ENCODE peak calls at places on chromosomes 6 and 20, in ten cellular contexts. N is ovary, O is IMR-90, L is tibial artery, Y is pancreas, B is sigmoid colon, D is body of pancreas, V is stomach, H is mucosa of descending colon, W is endodermal cell. S is an unnamed sample. For H3K4me1, the result is how much of the 10 kb centered on the place peaks cover.

GRCh38 chr6:113813207-113813606 is 43.9 kb upstream of the MARCKS start:
- DNase-seq in N (no peak), O (peak), L (no peak), Y (no peak), B (no peak), D (no peak), V (no peak), H (no peak), W (no peak), S (no peak)

GRCh38 chr20:3595541-3595940 is 67.7 kb downstream of the GFRA4 start:
- DNase-seq in N (no peak), O (no peak), L (no peak), Y (no peak), B (no peak), D (no peak), V (no peak), H (no peak), W (no peak), S (no peak)

GRCh38 chr20:56422131-56422823 is 10.2 kb downstream of the CASS4 start:
- DNase-seq in N (no peak), O (peak), L (peak), Y (no peak), B (no peak), D (no peak), V (no peak), H (no peak), W (no peak), S (no peak)

GRCh38 chr6:7975764-7976146 is 65.2 kb upstream of the TXNDC5 start:
- DNase-seq in N (peak), O (no peak), L (no peak), Y (no peak), B (no peak), D (peak), V (peak), H (no peak), W (peak), S (peak)

GRCh38 chr20:38674178-38675133 is 49.8 kb upstream of the SLC32A1 start:
- DNase-seq in N (peak), O (peak), L (no peak), Y (peak), B (no peak), D (peak), V (no peak), H (peak), W (peak), S (peak)

GRCh38 chr6:54719633-54720032 is 126.9 kb upstream of the FAM83B start:
- DNase-seq in N (no peak), O (no peak), L (no peak), Y (no peak), B (no peak), D (no peak), V (no peak), H (no peak), W (no peak), S (no peak)

GRCh38 chr6:155110721-155111120 is 115.6 kb downstream of the TIAM2 start:
- DNase-seq in N (no peak), O (no peak), L (no peak), Y (no peak), B (no peak), D (no peak), V (no peak), H (no peak), W (no peak), S (no peak)

GRCh38 chr6:131960371-131961133 is 9.4 kb upstream of the CCN2 start:
- DNase-seq in N (no peak), O (peak), L (no peak), Y (no peak), B (no peak), D (no peak), V (no peak), H (no peak), W (no peak), S (no peak)

GRCh38 chr6:158174514-158174913 is 6.4 kb downstream of the GTF2H5 start:
- DNase-seq in N (no peak), O (peak), L (no peak), Y (no peak), B (no peak), D (peak), V (no peak), H (no peak), W (no peak), S (no peak)

GRCh38 chr6:109984410-109984809 is 6.3 kb downstream of the GPR6 start:
- DNase-seq in N (no peak), O (no peak), L (no peak), Y (no peak), B (no peak), D (no peak), V (no peak), H (no peak), W (no peak), S (no peak)

GRCh38 chr20:47204008-47204745 is 152.3 kb downstream of the ZMYND8 start:
- DNase-seq in N (no peak), O (peak), L (no peak), Y (no peak), B (no peak), D (no peak), V (peak), H (no peak), W (no peak), S (no peak)

GRCh38 chr6:22189946-22190345 is 106.9 kb downstream of the PRL start:
- DNase-seq in N (no peak), O (no peak), L (no peak), Y (no peak), B (no peak), D (no peak), V (no peak), H (no peak), W (no peak), S (no peak)

GRCh38 chr6:11596640-11597237 is 59.2 kb downstream of the TMEM170B start:
- DNase-seq in N (no peak), O (no peak), L (no peak), Y (no peak), B (no peak), D (no peak), V (no peak), H (no peak), W (no peak), S (no peak)

GRCh38 chr6:75760320-75760719 is 11.3 kb downstream of the MYO6 start:
- DNase-seq in N (no peak), O (no peak), L (no peak), Y (no peak), B (no peak), D (no peak), V (no peak), H (no peak), W (no peak), S (no peak)

GRCh38 chr20:22775256-22775655 is 190.9 kb upstream of the FOXA2 start:
- DNase-seq in N (no peak), O (no peak), L (no peak), Y (no peak), B (no peak), D (no peak), V (no peak), H (no peak), W (no peak), S (no peak)

GRCh38 chr6:10954590-10955010 is 67.7 kb downstream of the SYCP2L start:
- DNase-seq in N (peak), O (peak), L (no peak), Y (peak), B (no peak), D (peak), V (peak), H (peak), W (peak), S (peak)

GRCh38 chr6:29725981-29726380 is 2.7 kb downstream of the HLA-F start:
- DNase-seq in N (no peak), O (no peak), L (peak), Y (no peak), B (no peak), D (no peak), V (no peak), H (no peak), W (no peak), S (no peak)

GRCh38 chr6:88641178-88641903 is 322.1 kb downstream of the RNGTT start:
- DNase-seq in N (no peak), O (peak), L (no peak), Y (no peak), B (no peak), D (no peak), V (no peak), H (no peak), W (no peak), S (no peak)

GRCh38 chr6:93678841-93679454 is 259.6 kb upstream of the EPHA7 start:
- DNase-seq in N (no peak), O (no peak), L (no peak), Y (no peak), B (no peak), D (no peak), V (no peak), H (no peak), W (no peak), S (no peak)

GRCh38 chr6:11414564-11414963 is 123.0 kb upstream of the TMEM170B start:
- DNase-seq in N (no peak), O (no peak), L (no peak), Y (no peak), B (no peak), D (peak), V (no peak), H (no peak), W (no peak), S (no peak)

GRCh38 chr6:14720411-14721102 is 525.3 kb upstream of the JARID2 start:
- DNase-seq in N (no peak), O (no peak), L (no peak), Y (no peak), B (no peak), D (no peak), V (no peak), H (no peak), W (no peak), S (no peak)

GRCh38 chr6:40308533-40309306 is 278.4 kb downstream of the LRFN2 start:
- DNase-seq in N (peak), O (peak), L (no peak), Y (peak), B (no peak), D (peak), V (peak), H (no peak), W (peak), S (peak)

GRCh38 chr6:168504366-168504765 is 63.4 kb downstream of the SMOC2 start:
- DNase-seq in N (no peak), O (no peak), L (no peak), Y (no peak), B (no peak), D (no peak), V (no peak), H (no peak), W (no peak), S (no peak)

GRCh38 chr6:15287670-15288069 is 41.8 kb downstream of the JARID2 start:
- DNase-seq in N (no peak), O (no peak), L (no peak), Y (no peak), B (no peak), D (no peak), V (no peak), H (no peak), W (no peak), S (no peak)

GRCh38 chr20:24577271-24577909 is 108.0 kb downstream of the SYNDIG1 start:
- DNase-seq in N (no peak), O (no peak), L (no peak), Y (no peak), B (no peak), D (no peak), V (no peak), H (no peak), W (peak), S (no peak)

GRCh38 chr6:132669690-132670291 is 10.8 kb upstream of the TAAR1 start:
- DNase-seq in N (no peak), O (peak), L (no peak), Y (no peak), B (no peak), D (no peak), V (no peak), H (no peak), W (no peak), S (no peak)

GRCh38 chr6:23587582-23587981 is 538.4 kb upstream of the NRSN1 start:
- DNase-seq in N (no peak), O (no peak), L (no peak), Y (no peak), B (no peak), D (no peak), V (no peak), H (no peak), W (no peak), S (no peak)

GRCh38 chr6:1987640-1988039 is 257.8 kb downstream of the GMDS start:
- DNase-seq in N (no peak), O (peak), L (no peak), Y (no peak), B (no peak), D (no peak), V (no peak), H (no peak), W (no peak), S (no peak)

GRCh38 chr6:158819213-158819976 is at the start of gene EZR:
- DNase-seq in N (peak), O (peak), L (peak), Y (peak), B (peak), D (peak), V (peak), H (peak), W (peak), S (peak)

GRCh38 chr6:33323623-33323948 is 6.0 kb upstream of the ZBTB22 start:
- DNase-seq in N (no peak), O (no peak), L (no peak), Y (peak), B (no peak), D (no peak), V (no peak), H (peak), W (no peak), S (no peak)

GRCh38 chr6:5671604-5672559 is 334.8 kb downstream of the NRN1 start:
- DNase-seq in N (no peak), O (no peak), L (peak), Y (no peak), B (peak), D (no peak), V (no peak), H (no peak), W (peak), S (no peak)

GRCh38 chr20:50220093-50220893 is 29.7 kb downstream of the CEBPB start:
- DNase-seq in N (no peak), O (no peak), L (peak), Y (peak), B (no peak), D (no peak), V (no peak), H (no peak), W (peak), S (no peak)

GRCh38 chr20:63963348-63963741 is 6.4 kb downstream of the ZNF512B start:
- DNase-seq in N (peak), O (no peak), L (no peak), Y (peak), B (peak), D (no peak), V (no peak), H (peak), W (no peak), S (no peak)

GRCh38 chr6:139977887-139978332 is 603.5 kb upstream of the CITED2 start:
- DNase-seq in N (no peak), O (peak), L (peak), Y (no peak), B (no peak), D (peak), V (no peak), H (no peak), W (peak), S (no peak)

DNA sequence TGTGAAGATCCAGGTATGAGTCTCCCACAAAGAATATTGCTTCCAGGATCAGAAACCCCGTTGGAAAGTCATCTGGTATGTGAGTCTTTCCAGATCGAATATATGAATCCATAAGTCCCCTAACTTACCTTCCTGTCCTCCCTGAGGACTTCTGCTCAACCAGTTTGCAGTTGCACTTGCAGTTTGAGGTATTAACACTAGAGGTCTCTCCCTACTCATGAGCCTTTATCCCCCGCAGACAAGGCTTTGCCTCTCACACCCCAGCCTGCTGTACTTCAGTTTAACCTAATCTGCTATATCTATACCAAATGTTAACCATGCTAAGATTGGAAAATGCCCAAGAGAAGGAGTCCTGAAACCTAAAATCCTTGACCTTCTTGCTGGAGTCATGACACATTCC is 135.3 kb upstream of the DEFB112 start:
- DNase-seq in N (no peak), O (no peak), L (no peak), Y (no peak), B (no peak), D (no peak), V (no peak), H (no peak), W (peak), S (peak)
- TF ChIP-seq CTCF in N (no peak), O (peak), L (no peak), Y (no peak), B (no peak), D (no peak), V (no peak), H (no peak), W (peak), S (peak)

GRCh38 chr6:37019065-37019450 is 13.6 kb downstream of the FGD2 start:
- DNase-seq in N (no peak), O (no peak), L (no peak), Y (no peak), B (no peak), D (peak), V (no peak), H (no peak), W (no peak), S (peak)

GRCh38 chr6:37018152-37019064 is 13.0 kb downstream of the FGD2 start:
- DNase-seq in N (peak), O (peak), L (peak), Y (peak), B (peak), D (peak), V (peak), H (peak), W (peak), S (peak)

GRCh38 chr6:37021356-37022129 is 16.1 kb downstream of the FGD2 start:
- DNase-seq in N (no peak), O (peak), L (no peak), Y (no peak), B (no peak), D (no peak), V (no peak), H (peak), W (peak), S (peak)

GRCh38 chr6:37022135-37022863 is 16.8 kb downstream of the FGD2 start:
- DNase-seq in N (no peak), O (no peak), L (no peak), Y (no peak), B (no peak), D (no peak), V (no peak), H (peak), W (peak), S (no peak)

DNA sequence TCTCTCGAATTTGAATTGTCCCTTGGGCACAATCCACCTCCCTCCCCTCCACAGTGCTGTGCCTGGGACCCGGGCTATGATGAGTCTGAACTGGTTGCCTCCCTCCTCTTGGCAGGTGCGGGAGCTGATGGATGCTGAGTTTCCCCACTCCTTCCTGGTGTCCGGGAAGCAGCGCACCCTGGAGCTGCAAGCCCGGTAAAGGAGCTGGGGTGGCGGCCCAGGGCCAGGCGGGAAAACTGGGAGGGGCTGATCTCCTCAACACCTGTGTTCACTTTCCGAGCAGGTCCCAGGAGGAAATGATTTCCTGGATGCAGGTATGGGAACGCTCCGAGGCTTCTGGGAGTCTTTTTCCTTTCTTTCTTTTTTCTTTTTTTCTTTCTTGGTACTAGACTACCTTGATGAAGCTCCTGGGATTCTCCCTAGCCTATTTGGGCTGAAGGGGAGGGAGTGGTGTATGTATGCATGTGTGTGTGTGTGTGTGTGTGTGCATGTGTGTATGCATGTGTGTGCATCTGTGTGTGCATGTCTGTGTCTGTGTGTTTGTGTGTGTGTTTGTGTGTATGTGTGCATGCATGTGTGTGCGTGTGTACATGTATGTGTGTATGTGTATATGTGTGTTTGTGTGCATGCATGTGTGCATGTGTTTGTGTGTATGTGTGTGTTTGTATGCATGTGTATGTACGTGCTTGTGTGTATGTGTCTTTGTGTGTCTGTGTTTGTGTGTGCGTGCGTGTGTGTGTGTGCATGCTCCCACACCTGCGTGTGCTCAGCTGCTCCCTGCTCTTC is 15.2 kb downstream of the FGD2 start:
- DNase-seq in N (no peak), O (no peak), L (no peak), Y (no peak), B (no peak), D (peak), V (peak), H (peak), W (peak), S (no peak)
- H3K4me1 ChIP-seq in N (under half), O (under half), L (under half), Y (under half), B (under half), D (under half), V (under half), H (under half), W (under half), S (under half)

GRCh38 chr6:122695188-122695587 is 84.3 kb upstream of the FABP7 start:
- DNase-seq in N (no peak), O (no peak), L (no peak), Y (no peak), B (no peak), D (no peak), V (no peak), H (no peak), W (no peak), S (no peak)
- H3K4me3 ChIP-seq in N (no peak), O (no peak), L (no peak), Y (no peak), B (no peak), D (no peak), V (no peak), H (no peak), W (no peak), S (no peak)

GRCh38 chr6:138406443-138406842 is 2.4 kb downstream of the HEBP2 start:
- DNase-seq in N (no peak), O (no peak), L (no peak), Y (no peak), B (no peak), D (no peak), V (no peak), H (no peak), W (peak), S (no peak)
- TF ChIP-seq CTCF in N (no peak), O (no peak), L (no peak), Y (no peak), B (no peak), D (peak), V (no peak), H (no peak), W (no peak), S (no peak)

GRCh38 chr20:51380401-51381385 is 161.8 kb downstream of the NFATC2 start:
- DNase-seq in N (no peak), O (no peak), L (no peak), Y (no peak), B (peak), D (no peak), V (no peak), H (no peak), W (no peak), S (no peak)
- H3K4me1 ChIP-seq in N (under half), O (under half), L (under half), Y (under half), B (under half), D (under half), V (under half), H (under half), W (under half), S (under half)

GRCh38 chr6:235763-236360 is 56.4 kb upstream of the DUSP22 start:
- DNase-seq in N (no peak), O (peak), L (no peak), Y (no peak), B (no peak), D (no peak), V (no peak), H (no peak), W (peak), S (no peak)
- H3K4me3 ChIP-seq in N (peak), O (peak), L (peak), Y (peak), B (peak), D (no peak), V (peak), H (no peak), W (no peak), S (no peak)

GRCh38 chr20:60262967-60263603 is 304.9 kb downstream of the CDH26 start:
- DNase-seq in N (no peak), O (no peak), L (no peak), Y (no peak), B (no peak), D (peak), V (peak), H (no peak), W (peak), S (peak)
- TF ChIP-seq CTCF in N (no peak), O (peak), L (peak), Y (peak), B (no peak), D (peak), V (peak), H (peak), W (peak), S (peak)